ENCODE peak calls at places on chromosome 20, in four cellular contexts. D is A549, N is uterus, W is H54. P is an unnamed sample.

GRCh38 chr20:40651121-40651520 is 37.9 kb downstream of the MAFB start:
- DNase-seq in D (no peak), N (no peak), W (no peak), P (no peak)

GRCh38 chr20:21526776-21527175 is 12.9 kb upstream of the NKX2-2 start:
- DNase-seq in D (no peak), N (no peak), W (no peak), P (no peak)

GRCh38 chr20:45905505-45906079 is 6.4 kb downstream of the PLTP start:
- DNase-seq in D (peak), N (no peak), W (peak), P (peak)

GRCh38 chr20:38153011-38153329 is 12.1 kb downstream of the TGM2 start:
- DNase-seq in D (peak), N (no peak), W (no peak), P (no peak)

GRCh38 chr20:50930139-50931047 is 844 bp downstream of the ADNP start:
- DNase-seq in D (no peak), N (peak), W (no peak), P (peak)

GRCh38 chr20:50312682-50313187 is 122.1 kb downstream of the CEBPB start:
- DNase-seq in D (no peak), N (peak), W (peak), P (no peak)

GRCh38 chr20:48679603-48680002 is 148.2 kb downstream of the PREX1 start:
- DNase-seq in D (no peak), N (no peak), W (no peak), P (peak)

GRCh38 chr20:39117486-39117885 is 155.3 kb downstream of the DHX35 start:
- DNase-seq in D (peak), N (no peak), W (peak), P (no peak)

GRCh38 chr20:62595491-62595890 is 46.8 kb upstream of the SLCO4A1 start:
- DNase-seq in D (peak), N (peak), W (peak), P (no peak)

GRCh38 chr20:50335105-50335504 is 144.5 kb downstream of the CEBPB start:
- DNase-seq in D (peak), N (no peak), W (peak), P (peak)

GRCh38 chr20:31543966-31544598 is 29.8 kb downstream of the HM13 start:
- DNase-seq in D (no peak), N (peak), W (no peak), P (no peak)

GRCh38 chr20:62241501-62241900 is 3.2 kb downstream of the OSBPL2 start:
- DNase-seq in D (no peak), N (no peak), W (no peak), P (no peak)

GRCh38 chr20:62387219-62387913 is 463 bp downstream of the RPS21 start:
- DNase-seq in D (no peak), N (no peak), W (no peak), P (no peak)

GRCh38 chr20:3922983-3923339 is 33.8 kb downstream of the PANK2 start:
- DNase-seq in D (no peak), N (no peak), W (no peak), P (no peak)

GRCh38 chr20:46215913-46216707 is 92.2 kb downstream of the CDH22 start:
- DNase-seq in D (peak), N (no peak), W (peak), P (peak)

GRCh38 chr20:38418509-38419204 is 16.5 kb downstream of the SNHG17 start:
- DNase-seq in D (no peak), N (no peak), W (no peak), P (no peak)

GRCh38 chr20:33059741-33060390 is 6.2 kb downstream of the BPIFB3 start:
- DNase-seq in D (no peak), N (no peak), W (no peak), P (no peak)

GRCh38 chr20:38197217-38198008 is 32.3 kb upstream of the TGM2 start:
- DNase-seq in D (no peak), N (no peak), W (no peak), P (no peak)

GRCh38 chr20:32356935-32357868 is 929 bp upstream of the ASXL1 start:
- DNase-seq in D (no peak), N (peak), W (peak), P (no peak)

GRCh38 chr20:22821826-22822225 is 213.3 kb upstream of the SSTR4 start:
- DNase-seq in D (no peak), N (no peak), W (no peak), P (no peak)

GRCh38 chr20:4160761-4161305 is 145.5 kb upstream of the RNF24 start:
- DNase-seq in D (no peak), N (no peak), W (no peak), P (no peak)

GRCh38 chr20:40849456-40849855 is 160.4 kb upstream of the MAFB start:
- DNase-seq in D (no peak), N (no peak), W (no peak), P (no peak)

GRCh38 chr20:48776306-48776705 is 51.5 kb downstream of the PREX1 start:
- DNase-seq in D (no peak), N (no peak), W (peak), P (no peak)

GRCh38 chr20:17967595-17968365 is 814 bp downstream of the SNX5 start:
- DNase-seq in D (peak), N (no peak), W (no peak), P (peak)

GRCh38 chr20:39903806-39904205 is 785.2 kb downstream of the MAFB start:
- DNase-seq in D (no peak), N (no peak), W (no peak), P (no peak)

GRCh38 chr20:41234546-41234945 is 83.0 kb downstream of the ZHX3 start:
- DNase-seq in D (no peak), N (no peak), W (no peak), P (no peak)

GRCh38 chr20:62754122-62754990 is 41.9 kb upstream of the MRGBP start:
- DNase-seq in D (no peak), N (no peak), W (no peak), P (no peak)

GRCh38 chr20:4919047-4919704 is 82.1 kb downstream of the SLC23A2 start:
- DNase-seq in D (no peak), N (no peak), W (no peak), P (no peak)

GRCh38 chr20:56839222-56839621 is 210.1 kb downstream of the TFAP2C start:
- DNase-seq in D (no peak), N (no peak), W (no peak), P (no peak)

GRCh38 chr20:59331721-59332329 is 31.4 kb downstream of the EDN3 start:
- DNase-seq in D (no peak), N (no peak), W (no peak), P (no peak)

GRCh38 chr20:53157443-53158408 is 185.6 kb downstream of the TSHZ2 start:
- DNase-seq in D (peak), N (no peak), W (peak), P (peak)

GRCh38 chr20:48189177-48189576 is 403.9 kb upstream of the SULF2 start:
- DNase-seq in D (peak), N (no peak), W (no peak), P (no peak)

GRCh38 chr20:6081236-6081635 is 27.4 kb upstream of the LRRN4 start:
- DNase-seq in D (no peak), N (no peak), W (peak), P (no peak)
- TF ChIP-seq POLR2A in D (no peak), N (no peak), W (no peak), P (no peak)

DNA sequence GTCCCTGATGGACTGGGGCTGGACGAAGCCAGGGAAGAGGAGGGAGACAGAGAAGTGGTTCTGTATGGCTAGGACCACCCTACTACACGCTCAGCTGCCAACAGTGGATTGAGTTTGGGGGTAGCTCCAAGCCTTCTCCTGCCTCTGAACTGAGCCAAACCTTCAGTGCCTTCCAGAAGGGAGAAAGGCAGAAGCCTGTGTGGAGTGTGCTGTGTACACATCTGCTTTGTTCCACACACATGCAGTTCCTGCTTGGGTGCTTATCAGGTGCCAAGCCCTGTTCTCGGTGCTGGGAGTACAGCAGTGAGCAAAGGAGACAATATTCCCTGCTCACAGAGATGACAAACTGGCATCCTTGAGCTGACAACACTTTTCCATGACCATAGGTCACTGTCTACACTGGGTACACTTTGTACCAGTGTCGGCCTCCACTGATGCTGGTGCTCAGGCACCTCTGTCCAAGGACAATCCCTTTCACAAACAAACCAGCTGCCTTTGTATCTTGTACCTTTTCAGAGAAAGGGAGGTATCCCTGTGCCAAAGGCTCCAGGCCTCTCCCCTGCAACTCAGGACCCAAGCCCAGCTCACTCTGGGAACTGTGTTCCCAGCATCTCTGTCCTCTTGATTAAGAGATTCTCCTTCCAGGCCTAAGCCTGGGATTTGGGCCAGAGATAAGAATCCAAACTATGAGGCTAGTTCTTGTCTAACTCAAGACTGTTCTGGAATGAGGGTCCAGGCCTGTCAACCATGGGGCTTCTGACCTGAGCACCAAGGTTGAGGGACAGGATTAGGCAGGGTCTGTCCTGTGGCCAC is 11.3 kb upstream of the RBCK1 start:
- DNase-seq in D (no peak), N (no peak), W (no peak), P (no peak)
- TF ChIP-seq POLR2A in D (no peak), N (no peak), W (no peak), P (no peak)

DNA sequence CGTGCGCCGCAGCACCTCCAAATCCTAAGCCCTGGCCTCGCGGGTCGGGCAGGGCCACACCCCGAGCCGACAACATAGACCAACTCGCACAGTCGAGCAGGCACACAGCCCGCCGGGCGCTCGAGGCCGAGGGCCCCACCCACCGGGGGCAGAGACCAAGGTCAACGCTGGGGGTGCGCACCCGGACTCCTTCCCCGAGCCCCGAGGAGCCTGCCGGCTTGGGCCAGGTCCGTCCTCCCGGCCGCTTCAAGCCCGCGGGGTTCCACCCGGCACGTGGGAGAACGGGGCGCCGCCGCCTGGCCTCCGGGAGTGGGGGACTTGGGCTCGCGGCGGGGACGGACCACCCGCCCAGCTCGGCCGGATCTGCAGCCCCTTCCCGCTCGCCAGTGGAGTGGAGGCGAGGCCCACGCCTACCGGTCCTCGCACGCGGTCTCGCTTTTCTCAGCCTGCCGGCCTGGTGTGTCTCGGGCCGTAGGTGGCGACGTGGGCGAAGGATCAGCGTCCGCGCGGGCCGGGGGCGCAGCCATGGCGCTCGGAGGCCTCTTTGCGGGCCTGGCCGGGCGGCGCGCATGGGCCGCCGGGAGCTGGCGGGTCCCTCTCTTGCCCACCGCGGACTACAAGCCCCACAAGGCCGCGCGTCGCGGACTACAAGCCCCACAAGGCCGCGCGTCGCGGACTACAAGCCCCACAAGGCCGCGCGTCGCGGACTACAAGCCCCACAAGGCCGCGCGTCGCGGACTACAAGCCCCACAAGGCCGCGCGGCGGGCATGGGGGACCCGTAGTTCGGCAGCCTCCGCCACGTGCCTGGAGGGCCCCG is at the start of gene UCKL1:
- DNase-seq in D (peak), N (peak), W (peak), P (peak)
- TF ChIP-seq POLR2A in D (peak), N (peak), W (peak), P (peak)

GRCh38 chr20:11748436-11748835 is 169.3 kb upstream of the BTBD3 start:
- DNase-seq in D (no peak), N (no peak), W (no peak), P (no peak)
- TF ChIP-seq POLR2A in D (no peak), N (no peak), W (no peak), P (no peak)

DNA sequence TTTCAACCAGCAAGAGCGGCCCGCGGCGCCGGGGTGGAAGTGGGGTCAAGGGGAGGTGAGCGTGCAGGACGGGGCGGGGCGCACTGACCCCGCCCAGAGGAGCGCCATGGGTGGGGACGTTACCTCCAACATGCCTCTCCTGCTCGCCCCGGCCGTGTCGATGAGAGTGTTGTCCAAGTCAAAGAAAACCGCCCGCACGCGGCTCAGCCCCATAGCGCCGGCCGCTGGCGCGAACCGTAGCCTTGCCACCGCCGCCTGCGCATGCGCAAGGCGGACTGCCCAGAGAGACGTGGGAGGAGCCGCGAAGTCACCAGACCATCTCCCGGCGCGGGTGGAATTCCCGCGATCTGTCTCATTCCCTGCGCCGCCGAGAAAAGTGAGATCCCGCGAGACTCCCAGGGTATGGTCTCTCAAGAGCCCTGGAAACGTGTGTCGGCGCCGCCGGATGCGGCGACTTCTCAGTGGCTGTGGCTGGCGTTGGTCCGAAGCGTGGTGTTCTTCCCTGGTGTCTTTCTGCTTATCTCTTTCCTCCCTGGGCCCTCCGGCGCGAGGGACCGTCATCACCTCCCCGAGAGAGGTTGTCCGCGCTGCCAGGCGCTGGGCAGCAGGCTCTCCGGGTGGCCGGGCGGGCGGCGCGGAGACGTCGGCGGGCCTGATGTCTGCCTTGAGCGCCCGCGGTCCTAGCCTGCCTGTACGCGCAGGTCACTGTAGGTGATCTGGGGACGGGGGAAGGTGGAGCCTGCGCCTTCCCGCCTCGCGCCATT is at the start of gene NANP:
- DNase-seq in D (peak), N (peak), W (peak), P (peak)
- TF ChIP-seq POLR2A in D (peak), N (peak), W (peak), P (peak)

DNA sequence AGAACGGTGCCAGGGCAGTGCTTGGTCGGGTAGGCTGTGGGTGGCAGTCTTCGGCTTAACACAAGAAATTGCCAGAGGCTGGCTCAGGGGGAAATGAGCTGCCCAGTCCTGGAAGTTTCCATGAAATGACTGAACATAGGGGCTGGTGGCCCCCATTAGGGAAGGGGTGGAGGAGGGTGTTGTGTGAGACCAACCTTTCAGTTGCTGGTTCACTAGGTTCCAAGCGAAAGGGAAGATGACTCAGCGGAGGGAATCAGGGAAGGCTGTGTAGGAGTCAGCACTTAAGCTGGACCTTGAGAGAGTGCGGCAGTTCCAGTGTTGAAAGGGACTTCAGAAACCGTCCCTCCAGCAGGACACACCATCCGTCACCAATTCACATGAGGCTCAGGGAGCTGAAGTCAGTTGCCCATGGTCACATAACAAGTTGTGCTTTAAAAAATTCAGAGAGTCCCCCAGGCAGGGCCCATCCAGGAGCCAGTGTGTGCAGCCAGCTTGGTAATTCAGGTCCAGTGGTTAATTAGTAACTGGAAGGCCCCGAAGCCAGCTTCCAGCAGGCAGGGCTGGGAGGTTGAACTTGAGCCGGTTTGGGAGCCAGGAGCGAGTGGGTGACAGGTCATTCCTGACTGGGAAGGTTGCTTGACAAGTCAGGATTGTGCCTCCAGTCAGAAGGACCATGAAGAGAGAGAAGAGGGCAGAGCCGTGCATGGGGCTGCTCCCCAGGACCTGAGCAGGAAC is at the start of gene SGK2:
- DNase-seq in D (peak), N (no peak), W (peak), P (no peak)
- TF ChIP-seq POLR2A in D (peak), N (no peak), W (no peak), P (no peak)

GRCh38 chr20:1857403-1857941 is 37.7 kb upstream of the SIRPA start:
- DNase-seq in D (no peak), N (no peak), W (no peak), P (no peak)
- TF ChIP-seq POLR2A in D (no peak), N (no peak), W (no peak), P (no peak)